ENCODE peak calls at places on chromosomes 11 and 22, in five cellular contexts. One of them, this sample, is unnamed.

GRCh38 chr11:43905788-43906187 is 25.2 kb downstream of the ALKBH3 start:
- DNase-seq in endothelial cell: peak
- DNase-seq in stimulated activated CD4-positive, alpha-beta T cell treated with anti-CD3 and anti-CD28 coated beads, TNF-alpha, amount 100 ng/mL, for 1 hour: no peak
- DNase-seq in G401: peak
- DNase-seq in AG10803: peak
- DNase-seq in this sample: no peak

GRCh38 chr11:103055174-103055890 is 36.6 kb downstream of the DCUN1D5 start:
- DNase-seq in endothelial cell: no peak
- DNase-seq in stimulated activated CD4-positive, alpha-beta T cell treated with anti-CD3 and anti-CD28 coated beads, TNF-alpha, amount 100 ng/mL, for 1 hour: no peak
- DNase-seq in G401: peak
- DNase-seq in AG10803: peak
- DNase-seq in this sample: no peak

GRCh38 chr11:29518389-29519174 is 498.2 kb downstream of the KCNA4 start:
- DNase-seq in endothelial cell: no peak
- DNase-seq in stimulated activated CD4-positive, alpha-beta T cell treated with anti-CD3 and anti-CD28 coated beads, TNF-alpha, amount 100 ng/mL, for 1 hour: no peak
- DNase-seq in G401: no peak
- DNase-seq in AG10803: no peak
- DNase-seq in this sample: no peak

GRCh38 chr11:15074206-15075161 is 1.1 kb downstream of the CALCB start:
- DNase-seq in endothelial cell: peak
- DNase-seq in stimulated activated CD4-positive, alpha-beta T cell treated with anti-CD3 and anti-CD28 coated beads, TNF-alpha, amount 100 ng/mL, for 1 hour: peak
- DNase-seq in G401: peak
- DNase-seq in AG10803: peak
- DNase-seq in this sample: peak

GRCh38 chr11:75241906-75242644 is 1.5 kb downstream of the TPBGL start:
- DNase-seq in endothelial cell: no peak
- DNase-seq in stimulated activated CD4-positive, alpha-beta T cell treated with anti-CD3 and anti-CD28 coated beads, TNF-alpha, amount 100 ng/mL, for 1 hour: no peak
- DNase-seq in G401: no peak
- DNase-seq in AG10803: no peak
- DNase-seq in this sample: no peak

GRCh38 chr11:73294604-73295003 is 13.5 kb upstream of the ARHGEF17 start:
- DNase-seq in endothelial cell: no peak
- DNase-seq in stimulated activated CD4-positive, alpha-beta T cell treated with anti-CD3 and anti-CD28 coated beads, TNF-alpha, amount 100 ng/mL, for 1 hour: no peak
- DNase-seq in G401: no peak
- DNase-seq in AG10803: no peak
- DNase-seq in this sample: no peak

GRCh38 chr11:12287374-12288211 is 89.8 kb upstream of the PARVA start:
- DNase-seq in endothelial cell: peak
- DNase-seq in stimulated activated CD4-positive, alpha-beta T cell treated with anti-CD3 and anti-CD28 coated beads, TNF-alpha, amount 100 ng/mL, for 1 hour: no peak
- DNase-seq in G401: no peak
- DNase-seq in AG10803: peak
- DNase-seq in this sample: no peak

GRCh38 chr11:95254139-95254704 is 23.2 kb upstream of the SESN3 start:
- DNase-seq in endothelial cell: peak
- DNase-seq in stimulated activated CD4-positive, alpha-beta T cell treated with anti-CD3 and anti-CD28 coated beads, TNF-alpha, amount 100 ng/mL, for 1 hour: peak
- DNase-seq in G401: peak
- DNase-seq in AG10803: peak
- DNase-seq in this sample: peak

GRCh38 chr11:75288846-75289760 is 48.5 kb downstream of the TPBGL start:
- DNase-seq in endothelial cell: no peak
- DNase-seq in stimulated activated CD4-positive, alpha-beta T cell treated with anti-CD3 and anti-CD28 coated beads, TNF-alpha, amount 100 ng/mL, for 1 hour: no peak
- DNase-seq in G401: peak
- DNase-seq in AG10803: peak
- DNase-seq in this sample: no peak

GRCh38 chr22:49826603-49827306 is 918 bp downstream of the BRD1 start:
- DNase-seq in endothelial cell: peak
- DNase-seq in stimulated activated CD4-positive, alpha-beta T cell treated with anti-CD3 and anti-CD28 coated beads, TNF-alpha, amount 100 ng/mL, for 1 hour: no peak
- DNase-seq in G401: peak
- DNase-seq in AG10803: peak
- DNase-seq in this sample: peak

GRCh38 chr11:107405260-107405659 is 52.4 kb downstream of the CWF19L2 start:
- DNase-seq in endothelial cell: no peak
- DNase-seq in stimulated activated CD4-positive, alpha-beta T cell treated with anti-CD3 and anti-CD28 coated beads, TNF-alpha, amount 100 ng/mL, for 1 hour: no peak
- DNase-seq in G401: no peak
- DNase-seq in AG10803: no peak
- DNase-seq in this sample: no peak

GRCh38 chr11:125141686-125142535 is 22.6 kb upstream of the PKNOX2 start:
- DNase-seq in endothelial cell: peak
- DNase-seq in stimulated activated CD4-positive, alpha-beta T cell treated with anti-CD3 and anti-CD28 coated beads, TNF-alpha, amount 100 ng/mL, for 1 hour: peak
- DNase-seq in G401: peak
- DNase-seq in AG10803: peak
- DNase-seq in this sample: peak

GRCh38 chr22:20992456-20993303 is 9.2 kb downstream of the THAP7 start:
- DNase-seq in endothelial cell: no peak
- DNase-seq in stimulated activated CD4-positive, alpha-beta T cell treated with anti-CD3 and anti-CD28 coated beads, TNF-alpha, amount 100 ng/mL, for 1 hour: no peak
- DNase-seq in G401: peak
- DNase-seq in AG10803: no peak
- DNase-seq in this sample: no peak

GRCh38 chr11:19281041-19281440 is 40.3 kb upstream of the E2F8 start:
- DNase-seq in endothelial cell: no peak
- DNase-seq in stimulated activated CD4-positive, alpha-beta T cell treated with anti-CD3 and anti-CD28 coated beads, TNF-alpha, amount 100 ng/mL, for 1 hour: no peak
- DNase-seq in G401: no peak
- DNase-seq in AG10803: no peak
- DNase-seq in this sample: peak

GRCh38 chr11:79466411-79466810 is 25.6 kb upstream of the TENM4 start:
- DNase-seq in endothelial cell: no peak
- DNase-seq in stimulated activated CD4-positive, alpha-beta T cell treated with anti-CD3 and anti-CD28 coated beads, TNF-alpha, amount 100 ng/mL, for 1 hour: no peak
- DNase-seq in G401: no peak
- DNase-seq in AG10803: peak
- DNase-seq in this sample: no peak

GRCh38 chr11:31641477-31642062 is 132.0 kb downstream of the ELP4 start:
- DNase-seq in endothelial cell: peak
- DNase-seq in stimulated activated CD4-positive, alpha-beta T cell treated with anti-CD3 and anti-CD28 coated beads, TNF-alpha, amount 100 ng/mL, for 1 hour: no peak
- DNase-seq in G401: peak
- DNase-seq in AG10803: peak
- DNase-seq in this sample: no peak

GRCh38 chr11:94149435-94149834 is 20.8 kb downstream of the PANX1 start:
- DNase-seq in endothelial cell: no peak
- DNase-seq in stimulated activated CD4-positive, alpha-beta T cell treated with anti-CD3 and anti-CD28 coated beads, TNF-alpha, amount 100 ng/mL, for 1 hour: no peak
- DNase-seq in G401: no peak
- DNase-seq in AG10803: peak
- DNase-seq in this sample: no peak

GRCh38 chr11:9176550-9176949 is 85.2 kb upstream of the SCUBE2 start:
- DNase-seq in endothelial cell: no peak
- DNase-seq in stimulated activated CD4-positive, alpha-beta T cell treated with anti-CD3 and anti-CD28 coated beads, TNF-alpha, amount 100 ng/mL, for 1 hour: no peak
- DNase-seq in G401: no peak
- DNase-seq in AG10803: no peak
- DNase-seq in this sample: no peak

GRCh38 chr11:12979928-12980689 is 29.0 kb upstream of the RASSF10 start:
- DNase-seq in endothelial cell: peak
- DNase-seq in stimulated activated CD4-positive, alpha-beta T cell treated with anti-CD3 and anti-CD28 coated beads, TNF-alpha, amount 100 ng/mL, for 1 hour: no peak
- DNase-seq in G401: no peak
- DNase-seq in AG10803: no peak
- DNase-seq in this sample: no peak

GRCh38 chr22:40177738-40178416 is at the start of gene TNRC6B:
- DNase-seq in endothelial cell: peak
- DNase-seq in stimulated activated CD4-positive, alpha-beta T cell treated with anti-CD3 and anti-CD28 coated beads, TNF-alpha, amount 100 ng/mL, for 1 hour: peak
- DNase-seq in G401: peak
- DNase-seq in AG10803: peak
- DNase-seq in this sample: peak

GRCh38 chr11:37907461-37908223 is 1309.6 kb upstream of the RAG2 start:
- DNase-seq in endothelial cell: no peak
- DNase-seq in stimulated activated CD4-positive, alpha-beta T cell treated with anti-CD3 and anti-CD28 coated beads, TNF-alpha, amount 100 ng/mL, for 1 hour: no peak
- DNase-seq in G401: no peak
- DNase-seq in AG10803: no peak
- DNase-seq in this sample: no peak

GRCh38 chr11:18650859-18651557 is 16.9 kb upstream of the SPTY2D1 start:
- DNase-seq in endothelial cell: peak
- DNase-seq in stimulated activated CD4-positive, alpha-beta T cell treated with anti-CD3 and anti-CD28 coated beads, TNF-alpha, amount 100 ng/mL, for 1 hour: peak
- DNase-seq in G401: peak
- DNase-seq in AG10803: peak
- DNase-seq in this sample: peak